ENCODE peak calls at places on chromosomes 12 and 14, in five cellular contexts. M, B, V, Y and E are unnamed samples.

GRCh38 chr12:89636054-89636775 is 72.4 kb downstream of the ATP2B1 start:
- DNase-seq in M (no peak), Y (no peak), B (no peak), V (peak; percentile 43), E (no peak)

GRCh38 chr14:67166450-67166853 is 22.8 kb upstream of the GARIN2 start:
- DNase-seq in B (peak; percentile 39), Y (peak; percentile 16), V (peak; percentile 64), M (peak; percentile 42), E (no peak)

GRCh38 chr14:89247457-89248122 is 169.4 kb downstream of the FOXN3 start:
- DNase-seq in Y (no peak), B (no peak), M (no peak), V (no peak), E (no peak)

GRCh38 chr12:22286569-22286968 is 47.9 kb downstream of the ST8SIA1 start:
- DNase-seq in V (no peak), B (no peak), M (no peak), Y (no peak), E (no peak)

GRCh38 chr12:112107728-112108447 is 695 bp downstream of the NAA25 start:
- DNase-seq in Y (peak; percentile 57), V (peak; percentile 36), M (no peak), B (peak; percentile 39), E (no peak)

GRCh38 chr12:95591731-95592130 is 40.5 kb upstream of the USP44 start:
- DNase-seq in B (no peak), V (no peak), M (no peak), Y (no peak), E (no peak)

GRCh38 chr12:90183201-90183600 is 474.6 kb upstream of the ATP2B1 start:
- DNase-seq in M (no peak), V (no peak), Y (no peak), B (no peak), E (no peak)

GRCh38 chr12:124744659-124745467 is 118.8 kb downstream of the SCARB1 start:
- DNase-seq in Y (no peak), V (peak; percentile 85), B (no peak), M (peak; percentile 40), E (no peak)

GRCh38 chr14:105881021-105881930 is 354.9 kb downstream of the TMEM121 start:
- DNase-seq in B (peak; percentile 3), Y (no peak), M (no peak), V (no peak), E (peak; percentile 11)
- H3K9me3 ChIP-seq in B (no peaks in the 10 kb centered on the region), Y (no peaks in the 10 kb centered on the region), M (no peaks in the 10 kb centered on the region), V (no peaks in the 10 kb centered on the region), E (no peaks in the 10 kb centered on the region)

GRCh38 chr12:119365451-119365850 is 30.9 kb downstream of the CCDC60 start:
- DNase-seq in V (no peak), B (no peak), Y (no peak), M (no peak), E (no peak)
- H3K4me3 ChIP-seq in V (no peak overlapping the region), B (no peak overlapping the region), Y (no peak overlapping the region), M (no peak overlapping the region), E (no peak overlapping the region)

DNA sequence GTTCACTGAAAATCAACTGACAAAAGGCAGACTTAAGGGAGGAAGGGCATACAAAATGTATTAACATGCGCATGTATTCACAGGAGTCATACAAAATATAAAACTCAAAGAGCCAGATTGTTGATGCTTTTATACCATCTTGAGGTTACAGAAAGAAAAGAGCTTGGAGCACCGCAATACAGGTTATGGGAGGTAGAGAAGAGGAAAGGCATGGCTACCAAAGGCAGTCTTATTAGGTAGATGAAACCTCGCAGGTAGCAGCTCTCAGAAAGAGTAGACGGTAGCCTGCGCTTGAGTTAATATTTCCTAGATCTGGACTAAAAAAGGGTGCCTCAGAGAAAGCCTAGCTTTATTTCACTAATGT is 69.0 kb upstream of the DHRS4 start:
- DNase-seq in Y (no peak), M (no peak), V (no peak), B (no peak), E (no peak)
- H3K9me3 ChIP-seq in Y (peaks cover 11% of the 10 kb centered on the region), M (no peaks in the 10 kb centered on the region), V (peaks cover 17% of the 10 kb centered on the region), B (no peaks in the 10 kb centered on the region), E (no peaks in the 10 kb centered on the region)

DNA sequence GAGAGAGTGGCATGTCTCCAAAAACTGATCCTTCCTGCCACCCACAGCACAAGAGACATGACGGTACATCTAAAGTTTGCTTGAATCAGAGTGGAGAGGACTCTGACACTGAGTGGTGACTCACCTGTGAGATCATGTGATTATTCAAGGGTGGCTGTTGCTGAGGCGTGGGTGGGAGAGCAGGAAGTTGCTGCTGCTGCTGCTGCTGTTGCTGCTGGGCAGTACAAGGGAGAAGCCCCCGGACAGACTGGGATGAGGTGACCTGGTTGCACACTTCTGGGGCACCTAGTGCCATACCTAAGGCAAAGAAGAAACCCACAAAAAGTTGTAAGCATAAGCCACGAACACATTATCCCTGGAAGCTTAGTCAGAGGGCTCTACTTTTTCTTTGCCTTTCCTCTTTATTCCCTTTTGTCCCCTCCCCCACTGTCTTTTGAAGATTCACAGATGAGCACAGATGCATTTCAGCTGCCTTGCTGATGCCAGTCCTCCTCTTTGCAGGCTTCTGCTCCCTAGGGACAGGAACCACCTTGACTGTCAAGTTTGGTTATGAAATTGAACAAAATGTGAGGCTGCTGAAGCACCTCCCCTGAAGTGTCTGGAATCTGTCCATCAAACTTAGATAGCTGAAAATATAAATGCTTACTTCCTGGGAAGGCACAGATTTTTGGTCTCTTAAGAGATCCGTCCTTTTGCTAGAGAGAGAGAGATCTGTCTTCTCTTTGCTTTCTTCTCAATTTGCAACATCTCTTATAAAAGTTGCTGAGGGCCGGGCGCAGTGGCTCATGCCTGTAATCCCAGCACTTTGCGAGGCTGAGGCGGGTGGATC is 29.5 kb upstream of the STAC3 start:
- DNase-seq in V (peak; percentile 89), M (peak; percentile 94), Y (no peak), B (peak; percentile 86), E (no peak)
- H3K4me3 ChIP-seq in V (no peak overlapping the region), M (no peak overlapping the region), Y (no peak overlapping the region), B (no peak overlapping the region), E (no peak overlapping the region)

DNA sequence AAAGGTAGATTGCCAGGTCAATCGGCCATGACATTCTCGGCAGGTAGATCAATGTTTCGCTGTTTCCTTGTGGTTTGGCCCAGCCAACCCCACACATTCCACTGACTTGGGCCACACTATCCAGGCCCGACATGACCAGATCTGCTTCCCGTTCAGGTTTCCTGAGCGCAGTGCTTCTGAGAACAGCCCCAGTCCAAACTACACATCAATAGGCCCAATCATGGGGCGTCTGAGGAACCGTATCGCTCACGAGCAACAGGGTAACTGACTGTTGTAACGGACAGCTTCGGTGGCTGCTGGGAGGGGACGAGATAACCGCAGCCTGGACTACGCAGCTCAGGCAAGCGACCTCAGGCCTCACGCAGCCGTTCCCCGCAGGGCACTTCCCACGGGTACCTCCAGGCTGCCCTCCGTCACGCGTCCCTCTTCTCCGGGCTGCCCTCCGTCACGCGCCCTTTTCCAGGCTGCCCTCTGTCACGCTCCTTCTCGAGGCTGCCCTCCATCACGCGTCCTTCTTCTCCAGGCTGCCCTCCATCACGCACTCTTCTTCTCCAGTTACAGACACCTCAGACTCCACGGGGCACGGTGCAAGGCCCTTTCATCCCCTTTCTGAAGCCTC is 14.7 kb downstream of the ZNF605 start:
- DNase-seq in V (no peak), B (no peak), M (no peak), Y (no peak), E (no peak)
- H3K9me3 ChIP-seq in V (peaks cover 79% of the 10 kb centered on the region), B (no peaks in the 10 kb centered on the region), M (peaks cover 8% of the 10 kb centered on the region), Y (peaks cover 13% of the 10 kb centered on the region), E (peaks cover 3% of the 10 kb centered on the region)

GRCh38 chr14:40368314-40368713 is 936.1 kb upstream of the FBXO33 start:
- DNase-seq in Y (no peak), B (no peak), V (no peak), M (no peak), E (no peak)
- H3K4me3 ChIP-seq in Y (no peak overlapping the region), B (no peak overlapping the region), V (no peak overlapping the region), M (no peak overlapping the region), E (no peak overlapping the region)

GRCh38 chr14:99235578-99235977 is 36.4 kb downstream of the BCL11B start:
- DNase-seq in V (no peak), Y (no peak), M (no peak), B (no peak), E (no peak)
- H3K9me3 ChIP-seq in V (peaks cover 33% of the 10 kb centered on the region), Y (peaks cover 5% of the 10 kb centered on the region), M (no peaks in the 10 kb centered on the region), B (no peaks in the 10 kb centered on the region), E (no peaks in the 10 kb centered on the region)

GRCh38 chr12:131829351-131829794 is 1.2 kb downstream of the MMP17 start:
- DNase-seq in Y (no peak), B (no peak), V (peak; percentile 69), M (no peak), E (no peak)

GRCh38 chr12:131827961-131828534 is at the start of gene MMP17:
- DNase-seq in Y (no peak), B (no peak), V (peak; percentile 75), M (no peak), E (no peak)

GRCh38 chr12:131830335-131831020 is 2.3 kb downstream of the MMP17 start:
- DNase-seq in M (peak; percentile 17), B (no peak), Y (peak; percentile 74), V (peak; percentile 86), E (peak; percentile 82)

GRCh38 chr12:131829795-131830334 is 1.7 kb downstream of the MMP17 start:
- DNase-seq in Y (no peak), M (no peak), B (no peak), V (no peak), E (no peak)

DNA sequence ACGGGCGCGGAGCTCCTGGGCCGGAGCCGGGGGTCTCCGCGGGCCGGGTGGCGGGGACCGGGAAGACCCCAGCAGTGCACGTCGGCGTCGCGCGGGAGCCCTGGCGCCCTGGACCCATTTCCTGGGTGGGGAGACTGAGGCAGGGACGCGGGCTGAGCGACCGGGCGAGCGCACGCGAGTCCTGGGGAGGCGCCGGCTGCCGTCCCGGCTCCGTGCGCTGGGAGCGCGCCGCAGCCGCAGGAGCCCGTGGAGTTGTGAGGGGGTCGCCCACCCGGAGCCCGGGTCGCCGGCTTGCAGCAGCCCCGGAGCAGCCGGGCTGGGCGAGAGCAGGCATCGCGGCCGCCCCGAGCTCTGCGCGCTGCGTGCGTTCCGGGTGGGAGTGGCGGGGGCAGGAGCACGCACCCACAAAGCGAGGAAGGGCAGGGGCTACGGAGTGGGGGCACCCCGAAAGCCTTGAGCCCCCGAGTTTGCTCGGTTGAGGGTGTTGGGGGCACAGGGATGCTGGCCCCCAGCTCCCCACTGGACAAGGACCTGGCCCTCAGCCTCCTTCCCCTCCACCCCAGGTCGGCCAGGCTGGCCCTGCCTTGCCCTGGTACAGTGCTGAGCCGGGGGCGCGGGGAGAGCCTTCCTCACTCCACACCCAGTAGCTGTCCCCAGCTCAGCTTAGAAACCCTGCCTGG is 618 bp downstream of the MMP17 start:
- DNase-seq in M (no peak), Y (no peak), V (peak; percentile 70), B (no peak), E (no peak)
- H3K4me3 ChIP-seq in M (peak overlapping the region; percentile 35), Y (peak overlapping the region; percentile 56), V (peak overlapping the region; percentile 91), B (no peak overlapping the region), E (peak overlapping the region; percentile 9)

GRCh38 chr14:96911499-96912130 is 114.4 kb downstream of the VRK1 start:
- DNase-seq in V (no peak), B (no peak), M (no peak), Y (no peak), E (no peak)
- H3K9me3 ChIP-seq in V (peaks cover 6% of the 10 kb centered on the region), B (no peaks in the 10 kb centered on the region), M (no peaks in the 10 kb centered on the region), Y (peaks cover 12% of the 10 kb centered on the region), E (no peaks in the 10 kb centered on the region)